ENCODE peak calls at places on chromosome 4, in five cellular contexts. S, A, N, R and J are unnamed samples.

GRCh38 chr4:8191136-8191747 is 7.8 kb upstream of the SH3TC1 start:
- DNase-seq in S (peak), A (peak), N (peak), R (peak), J (peak)

GRCh38 chr4:14110407-14110806 is 482.9 kb upstream of the BOD1L1 start:
- DNase-seq in S (no peak), A (no peak), N (no peak), R (no peak), J (no peak)

GRCh38 chr4:86013623-86014022 is 346.2 kb downstream of the MAPK10 start:
- DNase-seq in S (no peak), A (no peak), N (no peak), R (no peak), J (no peak)

GRCh38 chr4:123787710-123788109 is 391.1 kb downstream of the SPRY1 start:
- DNase-seq in S (no peak), A (no peak), N (no peak), R (no peak), J (no peak)

GRCh38 chr4:6873792-6874461 is 35.7 kb upstream of the TBC1D14 start:
- DNase-seq in S (peak), A (peak), N (peak), R (peak), J (peak)

GRCh38 chr4:82710202-82710929 is 88.2 kb downstream of the SCD5 start:
- DNase-seq in S (no peak), A (no peak), N (no peak), R (no peak), J (no peak)

GRCh38 chr4:57098945-57099344 is 11.2 kb downstream of the IGFBP7 start:
- DNase-seq in S (no peak), A (no peak), N (no peak), R (no peak), J (no peak)

GRCh38 chr4:185335579-185335978 is 60.1 kb downstream of the LRP2BP start:
- DNase-seq in S (no peak), A (no peak), N (no peak), R (no peak), J (no peak)

GRCh38 chr4:38365748-38366310 is 298.2 kb upstream of the KLF3 start:
- DNase-seq in S (no peak), A (no peak), N (no peak), R (no peak), J (no peak)

GRCh38 chr4:99853993-99854392 is 37.4 kb downstream of the DAPP1 start:
- DNase-seq in S (no peak), A (no peak), N (no peak), R (no peak), J (no peak)

GRCh38 chr4:48432017-48432416 is 51.1 kb upstream of the SLC10A4 start:
- DNase-seq in S (no peak), A (no peak), N (no peak), R (no peak), J (no peak)

GRCh38 chr4:173735055-173735454 is 205.0 kb upstream of the HAND2 start:
- DNase-seq in S (no peak), A (no peak), N (no peak), R (no peak), J (no peak)

GRCh38 chr4:151098191-151098590 is 1.2 kb upstream of the RPS3A start:
- DNase-seq in S (no peak), A (peak), N (peak), R (no peak), J (peak)

GRCh38 chr4:657338-658030 is 16.6 kb downstream of the ATP5ME start:
- DNase-seq in S (no peak), A (no peak), N (peak), R (no peak), J (no peak)

GRCh38 chr4:28759064-28759463 is 1898.4 kb downstream of the STIM2 start:
- DNase-seq in S (no peak), A (no peak), N (no peak), R (no peak), J (no peak)

GRCh38 chr4:127249066-127249766 is 383.5 kb upstream of the INTU start:
- DNase-seq in S (no peak), A (no peak), N (no peak), R (no peak), J (no peak)

GRCh38 chr4:41613782-41614181 is 75.8 kb downstream of the LIMCH1 start:
- DNase-seq in S (no peak), A (no peak), N (no peak), R (no peak), J (no peak)

GRCh38 chr4:139242511-139243051 is 37.4 kb downstream of the MGARP start:
- DNase-seq in S (no peak), A (no peak), N (no peak), R (no peak), J (no peak)

GRCh38 chr4:164251257-164251656 is 502.7 kb upstream of the SMIM31 start:
- DNase-seq in S (no peak), A (no peak), N (no peak), R (no peak), J (no peak)

GRCh38 chr4:39446483-39446841 is 12.3 kb downstream of the RPL9 start:
- DNase-seq in S (no peak), A (no peak), N (no peak), R (no peak), J (no peak)

GRCh38 chr4:77360451-77360850 is 203.4 kb downstream of the CCNG2 start:
- DNase-seq in S (no peak), A (no peak), N (no peak), R (no peak), J (no peak)

GRCh38 chr4:25076625-25077413 is 46.1 kb upstream of the LGI2 start:
- DNase-seq in S (no peak), A (peak), N (no peak), R (no peak), J (no peak)

GRCh38 chr4:37528161-37528560 is 158.0 kb downstream of the RELL1 start:
- DNase-seq in S (peak), A (no peak), N (no peak), R (no peak), J (no peak)

GRCh38 chr4:8103991-8104390 is 54.6 kb downstream of the ABLIM2 start:
- DNase-seq in S (no peak), A (no peak), N (no peak), R (no peak), J (no peak)

GRCh38 chr4:6655924-6656323 is 15.4 kb downstream of the MRFAP1 start:
- DNase-seq in S (no peak), A (peak), N (no peak), R (no peak), J (no peak)

GRCh38 chr4:150244600-150244999 is 166.4 kb downstream of the DCLK2 start:
- DNase-seq in S (no peak), A (no peak), N (no peak), R (no peak), J (no peak)

GRCh38 chr4:337932-338758 is 531 bp downstream of the ZNF141 start:
- DNase-seq in S (peak), A (peak), N (no peak), R (no peak), J (no peak)

GRCh38 chr4:184400375-184400870 is 73.9 kb downstream of the IRF2 start:
- DNase-seq in S (no peak), A (no peak), N (no peak), R (no peak), J (no peak)

GRCh38 chr4:70280567-70280966 is 38.2 kb downstream of the CSN3 start:
- DNase-seq in S (no peak), A (no peak), N (no peak), R (no peak), J (no peak)

DNA sequence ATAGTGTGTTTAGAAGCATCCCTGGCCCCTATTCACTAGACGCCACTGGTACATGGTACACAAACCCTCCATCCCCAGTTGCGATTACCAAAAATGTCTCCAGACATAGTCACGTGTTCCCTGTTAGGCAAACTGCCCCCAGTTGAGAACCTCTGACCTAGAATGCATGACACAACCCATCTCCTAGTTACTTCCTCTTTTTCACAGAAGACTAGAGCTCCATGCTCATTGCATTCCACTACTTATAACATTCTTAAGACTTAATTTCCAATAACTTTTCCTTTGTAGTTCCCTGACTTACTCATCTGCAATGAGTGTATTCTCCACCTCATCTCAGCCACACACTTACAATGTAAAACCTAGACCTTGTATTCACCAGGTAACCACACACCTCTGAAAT is 68.6 kb downstream of the PRSS12 start:
- DNase-seq in S (no peak), A (no peak), N (no peak), R (no peak), J (no peak)
- TF ChIP-seq POLR2AphosphoS5 in S (no peak), A (no peak), N (no peak), R (no peak), J (no peak)

GRCh38 chr4:159150380-159150779 is 47.5 kb downstream of the RAPGEF2 start:
- DNase-seq in S (no peak), A (no peak), N (no peak), R (no peak), J (no peak)

GRCh38 chr4:159155119-159155518 is 52.2 kb downstream of the RAPGEF2 start:
- DNase-seq in S (no peak), A (no peak), N (no peak), R (no peak), J (no peak)

GRCh38 chr4:159153669-159154068 is 50.8 kb downstream of the RAPGEF2 start:
- DNase-seq in S (no peak), A (no peak), N (no peak), R (no peak), J (no peak)

GRCh38 chr4:159151701-159152100 is 48.8 kb downstream of the RAPGEF2 start:
- DNase-seq in S (no peak), A (no peak), N (no peak), R (no peak), J (no peak)

DNA sequence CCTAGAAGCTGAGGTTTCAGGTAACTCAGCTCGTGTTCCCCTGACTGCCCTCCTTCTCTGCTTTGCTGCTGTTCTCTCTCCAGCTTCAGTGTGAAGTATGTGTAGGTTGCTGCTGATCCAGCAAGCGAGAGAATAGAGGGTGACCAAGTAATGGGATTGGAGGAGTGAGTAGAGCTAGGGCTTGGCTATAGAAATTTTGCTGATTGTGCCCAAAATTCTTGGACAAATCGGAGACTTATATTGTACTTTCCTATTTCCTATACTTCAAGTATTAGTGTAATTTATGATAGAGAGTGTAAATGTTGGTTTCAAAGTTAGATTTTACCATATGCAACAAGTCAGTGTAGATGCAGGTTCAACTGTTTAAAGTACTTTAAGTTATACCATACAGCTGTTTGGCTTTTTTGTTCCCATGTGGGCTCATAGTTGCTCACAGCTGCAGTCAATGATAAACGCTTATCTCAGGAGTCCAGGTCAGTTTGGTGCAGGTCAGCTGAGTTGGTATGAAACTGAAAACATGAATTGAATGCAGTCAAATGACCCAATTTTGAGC is 48.0 kb downstream of the RAPGEF2 start:
- DNase-seq in S (no peak), A (no peak), N (no peak), R (no peak), J (no peak)
- H3K27ac ChIP-seq in S (no peak), A (no peak), N (no peak), R (no peak), J (no peak)

GRCh38 chr4:16521156-16521915 is 295.1 kb upstream of the TAPT1 start:
- DNase-seq in S (no peak), A (no peak), N (no peak), R (no peak), J (no peak)

GRCh38 chr4:16524911-16525574 is 298.8 kb upstream of the TAPT1 start:
- DNase-seq in S (no peak), A (no peak), N (no peak), R (no peak), J (no peak)

GRCh38 chr4:16524379-16524778 is 298.1 kb upstream of the TAPT1 start:
- DNase-seq in S (no peak), A (no peak), N (no peak), R (no peak), J (no peak)
- TF ChIP-seq POLR2AphosphoS5 in S (no peak), A (no peak), N (no peak), R (no peak), J (no peak)

DNA sequence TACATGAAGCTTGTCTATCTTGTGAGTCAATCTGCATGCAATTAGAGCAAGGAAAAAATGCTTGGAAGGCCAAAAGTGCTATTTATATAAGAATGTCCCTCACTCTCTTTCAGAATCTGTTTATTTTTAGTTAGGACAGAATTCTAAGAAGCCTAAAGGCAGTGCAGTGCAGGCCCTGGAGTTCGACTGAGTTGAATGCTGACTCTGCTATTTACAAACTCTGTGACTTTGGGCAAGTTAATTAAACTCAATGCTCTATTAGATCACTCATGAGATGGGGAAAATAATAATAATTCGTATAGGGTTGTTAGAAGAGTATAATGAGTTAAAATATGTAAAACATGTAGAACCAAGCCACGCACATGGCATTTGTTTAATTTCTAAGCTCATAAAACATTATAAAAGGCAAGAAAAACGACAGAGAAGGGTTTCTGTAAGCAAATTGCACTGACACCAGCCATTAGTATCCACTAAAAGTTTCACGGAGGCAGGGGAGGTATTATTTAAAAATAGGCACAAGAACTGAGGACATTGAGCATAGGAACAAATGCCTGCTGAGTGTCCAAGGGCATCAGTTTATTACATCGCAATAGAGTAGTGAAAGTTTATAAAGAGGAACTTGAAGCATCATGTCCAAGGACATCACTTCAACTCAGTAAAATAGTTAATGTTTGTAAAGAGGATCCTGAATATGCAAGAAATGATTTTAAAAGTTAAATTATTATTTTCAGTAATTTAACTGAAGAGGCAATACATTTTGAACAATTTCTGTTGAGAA is 115.0 kb upstream of the INPP4B start:
- DNase-seq in S (no peak), A (no peak), N (no peak), R (no peak), J (no peak)
- H3K27ac ChIP-seq in S (no peak), A (peak), N (peak), R (no peak), J (peak)

DNA sequence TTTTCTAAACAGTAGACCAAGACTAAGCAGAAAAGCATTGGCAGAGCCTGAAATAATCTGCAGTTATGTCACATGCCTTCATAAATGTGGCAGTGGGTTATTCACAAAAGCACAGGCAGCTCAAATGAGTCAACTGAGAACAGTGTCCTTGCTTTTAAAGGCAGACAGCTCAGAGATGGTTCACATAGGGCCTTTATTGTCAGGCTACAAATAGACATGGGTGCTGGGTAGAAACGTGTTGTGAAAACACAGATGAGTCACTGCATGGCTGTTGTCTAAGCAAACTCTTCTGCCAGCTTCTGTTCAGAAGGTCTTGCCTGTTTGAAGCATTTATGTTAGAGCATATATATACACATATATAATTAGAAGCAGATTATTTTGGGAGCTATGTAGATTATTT is 118.0 kb downstream of the SLC4A4 start:
- DNase-seq in S (no peak), A (no peak), N (no peak), R (no peak), J (no peak)
- TF ChIP-seq POLR2AphosphoS5 in S (no peak), A (no peak), N (no peak), R (no peak), J (no peak)

GRCh38 chr4:119037709-119038463 is 97.7 kb upstream of the MYOZ2 start:
- DNase-seq in S (no peak), A (no peak), N (no peak), R (no peak), J (no peak)
- H3K27ac ChIP-seq in S (peak), A (peak), N (peak), R (no peak), J (peak)

DNA sequence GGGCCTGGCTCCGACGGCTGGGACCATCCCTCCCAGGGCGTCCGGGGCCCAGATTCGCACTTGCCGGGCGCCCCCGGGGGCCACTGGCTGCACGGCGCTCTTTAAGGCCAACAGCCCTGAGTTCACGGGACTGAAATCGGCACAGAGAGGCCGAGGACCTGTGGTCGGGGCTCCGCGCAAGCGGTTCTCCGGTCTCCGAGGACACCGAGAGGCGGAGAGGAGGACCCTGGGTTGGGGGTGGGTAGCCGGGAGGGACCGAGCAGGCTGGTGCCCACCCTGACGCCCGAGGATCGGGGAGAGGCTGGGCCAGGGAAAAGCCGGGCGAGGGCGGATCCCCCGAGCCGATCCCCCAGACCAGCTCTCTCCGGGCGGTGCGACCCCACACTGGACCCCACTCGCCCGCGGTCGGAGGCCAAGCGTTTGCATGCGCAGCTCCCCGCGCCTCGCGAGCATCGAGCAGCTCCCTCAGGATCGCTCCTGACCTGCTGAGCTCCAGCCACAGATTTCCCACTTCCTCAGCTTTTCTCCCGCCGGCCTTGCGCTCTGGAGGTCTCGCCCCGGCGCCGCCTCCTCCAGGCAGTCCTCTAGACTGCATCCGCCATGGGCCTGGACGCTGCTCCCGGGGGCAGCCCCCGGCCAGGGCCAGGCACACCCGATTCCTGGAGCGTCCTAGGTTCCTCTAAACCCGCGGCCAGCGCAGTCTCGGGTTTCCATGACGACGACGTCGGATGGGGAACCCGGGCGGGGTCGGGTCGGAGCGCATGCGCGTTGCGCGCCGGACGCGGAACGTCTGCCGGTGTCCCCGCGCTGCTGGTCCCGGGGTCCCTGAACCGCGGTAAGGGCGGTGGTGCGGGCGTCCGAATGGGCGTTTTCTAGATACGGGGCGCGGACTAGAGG is 17.6 kb upstream of the NAT8L start:
- DNase-seq in S (no peak), A (peak), N (peak), R (peak), J (peak)
- TF ChIP-seq POLR2AphosphoS5 in S (no peak), A (peak), N (no peak), R (peak), J (peak)

GRCh38 chr4:4289575-4289929 is 402 bp downstream of the LYAR start:
- DNase-seq in S (no peak), A (no peak), N (no peak), R (no peak), J (peak)
- H3K27ac ChIP-seq in S (peak), A (peak), N (peak), R (peak), J (peak)